ENCODE peak calls at places on chromosomes 12 and 14, in four cellular contexts. One of them, this sample, is unnamed. For H3K9me3, the result is how much of the 10 kb centered on the place peaks cover.

GRCh38 chr14:61642246-61642982 is 52.9 kb upstream of the HIF1A start:
- DNase-seq in Panc1: no peak
- DNase-seq in CD4-positive, alpha-beta memory T cell: no peak
- DNase-seq in stomach: no peak
- DNase-seq in this sample: no peak

GRCh38 chr12:3520711-3521110 is 29.7 kb downstream of the PRMT8 start:
- DNase-seq in Panc1: no peak
- DNase-seq in CD4-positive, alpha-beta memory T cell: no peak
- DNase-seq in stomach: no peak
- DNase-seq in this sample: no peak

GRCh38 chr14:103522649-103523582 is at the start of gene CKB:
- DNase-seq in Panc1: no peak
- DNase-seq in CD4-positive, alpha-beta memory T cell: no peak
- DNase-seq in stomach: peak
- DNase-seq in this sample: peak

GRCh38 chr14:24165785-24166184 is 4.7 kb downstream of the IRF9 start:
- DNase-seq in Panc1: no peak
- DNase-seq in CD4-positive, alpha-beta memory T cell: no peak
- DNase-seq in stomach: no peak
- DNase-seq in this sample: no peak

GRCh38 chr12:111785651-111786050 is 18.9 kb downstream of the ALDH2 start:
- DNase-seq in Panc1: no peak
- DNase-seq in CD4-positive, alpha-beta memory T cell: no peak
- DNase-seq in stomach: no peak
- DNase-seq in this sample: no peak

GRCh38 chr14:50318031-50318626 is 6.0 kb downstream of the DMAC2L start:
- DNase-seq in Panc1: no peak
- DNase-seq in CD4-positive, alpha-beta memory T cell: no peak
- DNase-seq in stomach: no peak
- DNase-seq in this sample: peak

GRCh38 chr14:70382556-70382955 is 23.1 kb upstream of the COX16 start:
- DNase-seq in Panc1: no peak
- DNase-seq in CD4-positive, alpha-beta memory T cell: no peak
- DNase-seq in stomach: no peak
- DNase-seq in this sample: no peak

GRCh38 chr12:58920102-58920955 is at the start of gene LRIG3:
- DNase-seq in Panc1: peak
- DNase-seq in CD4-positive, alpha-beta memory T cell: no peak
- DNase-seq in stomach: peak
- DNase-seq in this sample: peak

GRCh38 chr14:98210045-98210678 is 1061.8 kb downstream of the BCL11B start:
- DNase-seq in Panc1: no peak
- DNase-seq in CD4-positive, alpha-beta memory T cell: no peak
- DNase-seq in stomach: no peak
- DNase-seq in this sample: no peak

DNA sequence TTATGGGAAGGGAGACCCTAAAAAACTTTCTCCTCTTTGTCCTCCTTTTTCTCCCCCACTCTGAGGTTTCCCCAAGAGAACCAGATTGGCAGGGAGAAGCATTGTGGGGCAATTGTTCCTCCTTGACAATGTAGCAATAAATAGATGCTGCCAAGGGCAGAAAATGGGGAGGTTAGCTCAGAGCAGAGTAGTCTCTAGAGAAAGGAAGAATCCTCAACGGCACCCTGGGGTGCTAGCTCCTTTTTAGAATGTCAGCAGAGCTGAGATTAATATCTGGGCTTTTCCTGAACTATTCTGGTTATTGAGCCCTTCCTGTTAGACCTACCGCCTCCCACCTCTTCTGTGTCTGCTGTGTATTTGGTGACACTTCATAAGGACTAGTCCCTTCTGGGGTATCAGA is 4.6 kb upstream of the RPS26 start:
- DNase-seq in Panc1: no peak
- DNase-seq in CD4-positive, alpha-beta memory T cell: no peak
- DNase-seq in stomach: no peak
- DNase-seq in this sample: no peak
- H3K27ac ChIP-seq in Panc1: no peak
- H3K27ac ChIP-seq in CD4-positive, alpha-beta memory T cell: no peak
- H3K27ac ChIP-seq in stomach: no peak
- H3K27ac ChIP-seq in this sample: peak

GRCh38 chr12:131258396-131258795 is 304.7 kb downstream of the ADGRD1 start:
- DNase-seq in Panc1: no peak
- DNase-seq in CD4-positive, alpha-beta memory T cell: no peak
- DNase-seq in stomach: no peak
- DNase-seq in this sample: no peak
- H3K9me3 ChIP-seq in Panc1: under half
- H3K9me3 ChIP-seq in CD4-positive, alpha-beta memory T cell: under half
- H3K9me3 ChIP-seq in stomach: under half
- H3K9me3 ChIP-seq in this sample: under half

GRCh38 chr14:72518809-72519377 is 375.0 kb downstream of the DPF3 start:
- DNase-seq in Panc1: no peak
- DNase-seq in CD4-positive, alpha-beta memory T cell: peak
- DNase-seq in stomach: no peak
- DNase-seq in this sample: no peak
- H3K27ac ChIP-seq in Panc1: no peak
- H3K27ac ChIP-seq in CD4-positive, alpha-beta memory T cell: peak
- H3K27ac ChIP-seq in stomach: no peak
- H3K27ac ChIP-seq in this sample: no peak

DNA sequence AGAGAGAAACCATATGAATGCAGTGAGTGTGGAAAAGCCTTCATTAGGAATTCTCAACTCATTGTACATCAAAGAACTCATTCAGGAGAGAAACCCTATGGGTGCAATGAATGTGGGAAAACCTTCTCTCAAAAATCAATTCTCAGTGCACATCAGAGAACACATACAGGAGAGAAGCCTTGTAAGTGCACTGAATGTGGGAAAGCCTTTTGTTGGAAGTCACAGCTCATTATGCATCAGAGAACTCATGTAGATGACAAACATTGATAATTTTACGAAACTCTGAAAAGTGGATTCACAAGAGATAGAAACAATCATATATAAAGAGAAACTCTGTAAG is 22.9 kb downstream of the ZNF268 start:
- DNase-seq in Panc1: no peak
- DNase-seq in CD4-positive, alpha-beta memory T cell: no peak
- DNase-seq in stomach: no peak
- DNase-seq in this sample: no peak
- H3K9me3 ChIP-seq in Panc1: half or more
- H3K9me3 ChIP-seq in CD4-positive, alpha-beta memory T cell: under half
- H3K9me3 ChIP-seq in stomach: half or more
- H3K9me3 ChIP-seq in this sample: under half

GRCh38 chr12:11635341-11635740 is 14.1 kb upstream of the ETV6 start:
- DNase-seq in Panc1: no peak
- DNase-seq in CD4-positive, alpha-beta memory T cell: no peak
- DNase-seq in stomach: no peak
- DNase-seq in this sample: no peak
- H3K27ac ChIP-seq in Panc1: no peak
- H3K27ac ChIP-seq in CD4-positive, alpha-beta memory T cell: no peak
- H3K27ac ChIP-seq in stomach: no peak
- H3K27ac ChIP-seq in this sample: no peak

GRCh38 chr12:67486671-67487070 is 161.9 kb upstream of the DYRK2 start:
- DNase-seq in Panc1: no peak
- DNase-seq in CD4-positive, alpha-beta memory T cell: no peak
- DNase-seq in stomach: no peak
- DNase-seq in this sample: no peak
- H3K9me3 ChIP-seq in Panc1: under half
- H3K9me3 ChIP-seq in CD4-positive, alpha-beta memory T cell: under half
- H3K9me3 ChIP-seq in stomach: under half
- H3K9me3 ChIP-seq in this sample: under half

DNA sequence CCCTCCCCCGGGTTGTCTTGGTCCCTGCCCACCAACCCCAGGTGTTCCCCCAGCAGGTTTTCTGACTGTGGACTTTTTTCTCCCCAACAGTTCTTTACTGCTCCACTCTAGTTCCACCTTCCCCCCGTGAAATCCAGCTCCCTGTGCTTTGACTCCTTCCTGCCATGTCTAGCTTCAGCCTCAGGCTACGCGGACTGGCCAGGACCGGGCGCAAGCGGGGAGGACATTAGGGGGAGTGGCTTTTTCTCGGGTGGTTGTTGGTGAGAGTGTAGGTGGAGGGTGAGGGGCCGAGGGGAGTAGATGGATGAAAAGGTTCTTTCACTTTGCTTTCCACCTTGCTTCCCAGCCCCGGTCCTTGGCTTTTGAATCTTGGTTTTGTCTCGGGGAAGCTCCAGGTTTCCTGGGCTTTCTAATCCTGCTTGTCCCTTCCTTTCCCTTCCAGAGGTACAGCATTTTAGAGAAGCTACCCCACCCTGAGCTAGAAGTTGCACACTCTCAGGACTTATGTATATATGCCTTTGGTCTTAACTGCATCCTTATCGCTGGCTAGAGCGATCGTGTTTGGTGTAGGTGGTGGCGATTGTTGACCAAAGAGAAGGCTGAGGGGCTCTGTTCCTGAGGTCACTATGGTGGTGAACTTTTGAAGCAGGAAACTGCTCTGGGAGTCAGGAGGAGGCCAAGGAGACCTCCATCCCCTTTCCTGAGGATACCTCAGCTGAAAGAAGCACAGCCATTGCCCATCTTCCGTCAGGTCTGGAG is 754 bp downstream of the PIP4K2C start:
- DNase-seq in Panc1: no peak
- DNase-seq in CD4-positive, alpha-beta memory T cell: no peak
- DNase-seq in stomach: peak
- DNase-seq in this sample: peak
- H3K27ac ChIP-seq in Panc1: peak
- H3K27ac ChIP-seq in CD4-positive, alpha-beta memory T cell: peak
- H3K27ac ChIP-seq in stomach: peak
- H3K27ac ChIP-seq in this sample: no peak

GRCh38 chr14:29649170-29649569 is 278.5 kb downstream of the PRKD1 start:
- DNase-seq in Panc1: no peak
- DNase-seq in CD4-positive, alpha-beta memory T cell: no peak
- DNase-seq in stomach: no peak
- DNase-seq in this sample: no peak
- H3K9me3 ChIP-seq in Panc1: under half
- H3K9me3 ChIP-seq in CD4-positive, alpha-beta memory T cell: under half
- H3K9me3 ChIP-seq in stomach: under half
- H3K9me3 ChIP-seq in this sample: under half